ENCODE peak calls at places on chromosomes 4 and X, in five cellular contexts. One of them, this sample, is unnamed.
A peak's percentile ranks its signal among the peaks of the same experiment; 100 is the strongest.

GRCh38 chrX:19875051-19875432 is 12.4 kb downstream of the SH3KBP1 start:
- DNase-seq in mesothelial cell of epicardium: no peak
- DNase-seq in lower leg skin: no peak
- DNase-seq in HCT116: peak; percentile 57
- DNase-seq in transverse colon: no peak
- DNase-seq in this sample: no peak

GRCh38 chr4:141587897-141588296 is 48.5 kb upstream of the IL15 start:
- DNase-seq in transverse colon: no peak
- DNase-seq in lower leg skin: no peak
- DNase-seq in mesothelial cell of epicardium: no peak
- DNase-seq in HCT116: no peak
- DNase-seq in this sample: no peak

GRCh38 chr4:142846105-142846728 is at the start of gene INPP4B:
- DNase-seq in lower leg skin: peak; percentile 85
- DNase-seq in transverse colon: peak; percentile 41
- DNase-seq in HCT116: peak; percentile 13
- DNase-seq in mesothelial cell of epicardium: peak; percentile 41
- DNase-seq in this sample: peak; percentile 81

GRCh38 chrX:30913556-30913955 is 24.5 kb upstream of the TAB3 start:
- DNase-seq in lower leg skin: no peak
- DNase-seq in transverse colon: peak; percentile 16
- DNase-seq in HCT116: no peak
- DNase-seq in mesothelial cell of epicardium: no peak
- DNase-seq in this sample: no peak

GRCh38 chr4:31422006-31422405 is 701.8 kb downstream of the PCDH7 start:
- DNase-seq in mesothelial cell of epicardium: no peak
- DNase-seq in lower leg skin: no peak
- DNase-seq in HCT116: no peak
- DNase-seq in transverse colon: no peak
- DNase-seq in this sample: no peak

GRCh38 chr4:112898357-112899141 is 150.9 kb upstream of the ANK2 start:
- DNase-seq in mesothelial cell of epicardium: no peak
- DNase-seq in transverse colon: no peak
- DNase-seq in lower leg skin: no peak
- DNase-seq in HCT116: no peak
- DNase-seq in this sample: no peak

GRCh38 chrX:22800806-22801205 is 199.0 kb upstream of the DDX53 start:
- DNase-seq in transverse colon: no peak
- DNase-seq in lower leg skin: no peak
- DNase-seq in mesothelial cell of epicardium: no peak
- DNase-seq in HCT116: no peak
- DNase-seq in this sample: no peak

GRCh38 chr4:7564242-7564641 is 129.5 kb upstream of the PSAPL1 start:
- DNase-seq in lower leg skin: no peak
- DNase-seq in HCT116: no peak
- DNase-seq in mesothelial cell of epicardium: no peak
- DNase-seq in transverse colon: no peak
- DNase-seq in this sample: no peak

GRCh38 chr4:137075586-137075985 is 456.7 kb downstream of the PCDH18 start:
- DNase-seq in lower leg skin: no peak
- DNase-seq in transverse colon: no peak
- DNase-seq in mesothelial cell of epicardium: no peak
- DNase-seq in HCT116: no peak
- DNase-seq in this sample: no peak

GRCh38 chr4:168751263-168752225 is 254.7 kb downstream of the PALLD start:
- DNase-seq in HCT116: no peak
- DNase-seq in lower leg skin: no peak
- DNase-seq in mesothelial cell of epicardium: no peak
- DNase-seq in transverse colon: no peak
- DNase-seq in this sample: no peak

GRCh38 chrX:107716045-107716684 is 59.4 kb downstream of the TSC22D3 start:
- DNase-seq in transverse colon: peak; percentile 28
- DNase-seq in lower leg skin: peak; percentile 85
- DNase-seq in HCT116: no peak
- DNase-seq in mesothelial cell of epicardium: no peak
- DNase-seq in this sample: peak; percentile 82

GRCh38 chrX:95065151-95065550 is 1391.1 kb downstream of the FAM133A start:
- DNase-seq in transverse colon: no peak
- DNase-seq in HCT116: no peak
- DNase-seq in lower leg skin: no peak
- DNase-seq in mesothelial cell of epicardium: no peak
- DNase-seq in this sample: no peak

GRCh38 chr4:14169460-14169859 is 541.9 kb upstream of the BOD1L1 start:
- DNase-seq in mesothelial cell of epicardium: no peak
- DNase-seq in HCT116: no peak
- DNase-seq in transverse colon: no peak
- DNase-seq in lower leg skin: no peak
- DNase-seq in this sample: no peak

GRCh38 chrX:72685810-72686465 is 28.2 kb downstream of the PHKA1 start:
- DNase-seq in transverse colon: no peak
- DNase-seq in lower leg skin: no peak
- DNase-seq in HCT116: peak; percentile 81
- DNase-seq in mesothelial cell of epicardium: no peak
- DNase-seq in this sample: no peak

GRCh38 chr4:898869-899555 is 33.1 kb downstream of the GAK start:
- DNase-seq in transverse colon: no peak
- DNase-seq in lower leg skin: no peak
- DNase-seq in HCT116: no peak
- DNase-seq in mesothelial cell of epicardium: no peak
- DNase-seq in this sample: peak; percentile 33

GRCh38 chr4:20194079-20195013 is 57.4 kb upstream of the SLIT2 start:
- DNase-seq in transverse colon: no peak
- DNase-seq in mesothelial cell of epicardium: no peak
- DNase-seq in HCT116: no peak
- DNase-seq in lower leg skin: no peak
- DNase-seq in this sample: no peak

GRCh38 chrX:14817559-14817958 is 55.3 kb downstream of the FANCB start:
- DNase-seq in HCT116: no peak
- DNase-seq in mesothelial cell of epicardium: no peak
- DNase-seq in lower leg skin: no peak
- DNase-seq in transverse colon: no peak
- DNase-seq in this sample: no peak

GRCh38 chr4:98661356-98662054 is 3.1 kb upstream of the TSPAN5 start:
- DNase-seq in HCT116: peak; percentile 74
- DNase-seq in mesothelial cell of epicardium: no peak
- DNase-seq in lower leg skin: no peak
- DNase-seq in transverse colon: no peak
- DNase-seq in this sample: no peak

GRCh38 chr4:148847544-148847943 is 405.3 kb upstream of the NR3C2 start:
- DNase-seq in mesothelial cell of epicardium: no peak
- DNase-seq in lower leg skin: no peak
- DNase-seq in HCT116: no peak
- DNase-seq in transverse colon: peak; percentile 21
- DNase-seq in this sample: no peak

GRCh38 chr4:100261346-100261745 is 71.1 kb upstream of the DDIT4L start:
- DNase-seq in HCT116: no peak
- DNase-seq in lower leg skin: no peak
- DNase-seq in transverse colon: no peak
- DNase-seq in mesothelial cell of epicardium: no peak
- DNase-seq in this sample: no peak

GRCh38 chr4:38574559-38575333 is 89.3 kb upstream of the KLF3 start:
- DNase-seq in mesothelial cell of epicardium: no peak
- DNase-seq in transverse colon: peak; percentile 50
- DNase-seq in lower leg skin: no peak
- DNase-seq in HCT116: no peak
- DNase-seq in this sample: no peak

DNA sequence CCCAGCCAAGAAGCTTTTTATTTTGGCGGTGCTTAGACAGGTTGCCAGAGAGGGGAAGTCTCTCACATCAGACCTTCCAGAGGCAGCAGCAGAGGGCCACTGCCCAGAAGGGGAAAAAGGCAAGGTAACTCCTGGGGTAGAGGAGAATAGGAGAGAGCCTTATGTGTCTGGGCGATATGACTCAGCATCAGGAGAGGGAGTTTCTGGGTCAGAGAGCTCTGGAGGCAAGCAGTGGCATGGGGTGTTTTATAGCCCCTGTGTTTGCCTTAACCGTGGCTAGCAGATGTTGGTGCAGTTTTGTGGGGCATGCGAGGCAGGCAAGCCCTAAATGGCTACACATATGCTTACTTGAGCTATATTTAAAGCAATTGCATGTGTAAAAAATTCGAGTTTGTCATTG is 8.3 kb upstream of the ZXDB start:
- DNase-seq in lower leg skin: no peak
- DNase-seq in mesothelial cell of epicardium: no peak
- DNase-seq in HCT116: no peak
- DNase-seq in transverse colon: peak; percentile 12
- DNase-seq in this sample: no peak
- TF ChIP-seq CTCF in lower leg skin: no peak
- TF ChIP-seq CTCF in mesothelial cell of epicardium: no peak
- TF ChIP-seq CTCF in HCT116: no peak
- TF ChIP-seq CTCF in transverse colon: no peak
- TF ChIP-seq CTCF in this sample: no peak

DNA sequence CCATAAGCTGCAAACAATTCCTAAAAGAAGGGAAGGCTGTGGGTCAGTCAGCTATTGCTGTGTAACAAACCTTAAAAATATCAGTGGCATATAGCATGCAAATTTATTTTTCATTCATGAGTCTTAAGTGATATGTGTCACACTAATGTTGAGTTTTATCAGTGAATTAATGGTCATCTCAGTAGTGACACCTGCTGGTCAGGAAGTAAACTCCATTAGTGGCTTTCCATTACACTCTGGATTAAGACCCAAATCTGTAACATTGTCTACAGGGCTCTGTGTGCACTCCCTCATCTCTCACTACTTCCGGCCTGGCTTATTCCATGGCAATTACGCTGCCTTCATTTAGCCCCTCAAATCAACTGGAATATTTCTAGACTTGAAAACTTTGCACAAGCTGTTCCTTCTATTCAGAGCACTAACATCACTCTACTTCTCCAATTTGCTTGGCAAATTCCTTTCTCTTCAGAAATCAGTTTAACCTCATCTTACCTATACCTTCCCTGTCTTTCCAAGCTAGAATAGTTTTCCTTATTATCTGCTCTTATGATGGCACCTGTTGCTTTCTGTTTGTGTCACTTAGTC is 217.3 kb upstream of the TAPT1 start:
- DNase-seq in mesothelial cell of epicardium: no peak
- DNase-seq in lower leg skin: no peak
- DNase-seq in transverse colon: no peak
- DNase-seq in HCT116: peak; percentile 12
- DNase-seq in this sample: no peak
- TF ChIP-seq CTCF in mesothelial cell of epicardium: peak; percentile 66
- TF ChIP-seq CTCF in lower leg skin: no peak
- TF ChIP-seq CTCF in transverse colon: peak; percentile 57
- TF ChIP-seq CTCF in HCT116: peak; percentile 17
- TF ChIP-seq CTCF in this sample: peak; percentile 57

GRCh38 chr4:67084801-67085200 is 460.5 kb downstream of the CENPC start:
- DNase-seq in lower leg skin: no peak
- DNase-seq in transverse colon: no peak
- DNase-seq in mesothelial cell of epicardium: no peak
- DNase-seq in HCT116: no peak
- DNase-seq in this sample: no peak

GRCh38 chr4:67083496-67083895 is 461.8 kb downstream of the CENPC start:
- DNase-seq in lower leg skin: no peak
- DNase-seq in mesothelial cell of epicardium: no peak
- DNase-seq in transverse colon: no peak
- DNase-seq in HCT116: no peak
- DNase-seq in this sample: no peak

GRCh38 chr4:67091668-67092067 is 453.6 kb downstream of the CENPC start:
- DNase-seq in mesothelial cell of epicardium: no peak
- DNase-seq in HCT116: no peak
- DNase-seq in transverse colon: no peak
- DNase-seq in lower leg skin: no peak
- DNase-seq in this sample: no peak

GRCh38 chr4:67082746-67083145 is 462.6 kb downstream of the CENPC start:
- DNase-seq in lower leg skin: no peak
- DNase-seq in transverse colon: no peak
- DNase-seq in mesothelial cell of epicardium: no peak
- DNase-seq in HCT116: no peak
- DNase-seq in this sample: no peak

DNA sequence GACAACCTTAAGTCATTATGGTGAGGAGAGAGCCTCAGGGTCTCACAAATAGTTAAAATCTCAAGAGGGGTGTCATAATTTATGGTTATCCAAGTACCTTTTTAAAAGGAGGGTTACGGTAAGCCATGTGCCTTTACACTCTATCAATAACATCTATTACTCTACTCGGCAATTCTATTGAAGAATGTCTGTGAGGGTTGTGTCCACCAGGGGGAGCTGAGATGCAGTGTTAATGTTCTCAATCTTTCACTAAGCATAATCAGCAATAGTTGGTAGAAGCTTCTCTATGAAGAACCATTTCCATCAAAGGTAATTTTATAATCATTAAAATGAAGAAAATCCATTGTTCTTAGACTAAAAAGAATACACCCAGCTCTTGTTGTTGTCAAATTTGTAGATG is 457.4 kb downstream of the CENPC start:
- DNase-seq in HCT116: peak; percentile 1
- DNase-seq in mesothelial cell of epicardium: no peak
- DNase-seq in lower leg skin: peak; percentile 85
- DNase-seq in transverse colon: peak; percentile 35
- DNase-seq in this sample: no peak
- TF ChIP-seq CTCF in HCT116: no peak
- TF ChIP-seq CTCF in mesothelial cell of epicardium: peak; percentile 34
- TF ChIP-seq CTCF in lower leg skin: no peak
- TF ChIP-seq CTCF in transverse colon: peak; percentile 43
- TF ChIP-seq CTCF in this sample: peak; percentile 39

DNA sequence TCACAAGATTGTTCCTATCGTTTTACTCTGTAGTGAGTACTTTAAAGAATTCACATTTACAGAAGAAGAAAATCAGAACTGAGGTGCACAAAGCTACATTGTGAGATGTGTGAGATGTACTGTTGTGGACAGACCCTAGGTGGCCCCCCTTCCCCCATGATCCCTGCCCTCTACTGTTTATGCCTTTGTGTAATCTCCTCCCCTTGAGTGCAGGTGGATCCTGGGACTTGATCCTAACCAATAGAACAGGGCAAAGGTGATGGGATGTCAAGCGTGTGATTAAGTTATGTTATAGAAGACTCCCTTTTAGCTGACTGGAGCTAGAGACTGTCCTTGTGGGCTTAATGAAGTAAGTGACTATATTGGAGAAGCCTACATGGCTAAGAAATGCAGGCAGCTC is 225.1 kb upstream of the LEF1 start:
- DNase-seq in HCT116: no peak
- DNase-seq in mesothelial cell of epicardium: no peak
- DNase-seq in lower leg skin: no peak
- DNase-seq in transverse colon: no peak
- DNase-seq in this sample: no peak
- TF ChIP-seq CTCF in HCT116: no peak
- TF ChIP-seq CTCF in mesothelial cell of epicardium: no peak
- TF ChIP-seq CTCF in lower leg skin: no peak
- TF ChIP-seq CTCF in transverse colon: no peak
- TF ChIP-seq CTCF in this sample: no peak

This sample was measured in kidney.